ENCODE peak calls at places on chromosomes 5 and 9, in five cellular contexts. V, Y, U, S and J are unnamed samples.

GRCh38 chr5:18792145-18792544 is 1157.9 kb downstream of the TAF11L14 start:
- DNase-seq in V (no peak), Y (no peak), U (no peak), S (no peak), J (peak; percentile 97)

GRCh38 chr9:111926421-111926875 is 29.8 kb downstream of the UGCG start:
- DNase-seq in V (peak; percentile 87), Y (no peak), U (no peak), S (peak; percentile 56), J (no peak)

GRCh38 chr5:14357441-14357840 is 214.3 kb downstream of the TRIO start:
- DNase-seq in V (no peak), Y (no peak), U (no peak), S (no peak), J (no peak)

GRCh38 chr9:20804476-20805253 is 120.6 kb downstream of the FOCAD start:
- DNase-seq in V (no peak), Y (no peak), U (no peak), S (no peak), J (no peak)

GRCh38 chr5:40238066-40238745 is 441.5 kb upstream of the PTGER4 start:
- DNase-seq in V (no peak), Y (no peak), U (no peak), S (no peak), J (no peak)

GRCh38 chr5:168603776-168604175 is 24.6 kb upstream of the PANK3 start:
- DNase-seq in V (no peak), Y (no peak), U (no peak), S (no peak), J (no peak)

GRCh38 chr5:72328172-72328571 is 8.0 kb downstream of the PTCD2 start:
- DNase-seq in V (no peak), Y (no peak), U (peak; percentile 71), S (no peak), J (no peak)

GRCh38 chr5:144368556-144368955 is 197.9 kb downstream of the KCTD16 start:
- DNase-seq in V (no peak), Y (no peak), U (no peak), S (no peak), J (no peak)

GRCh38 chr5:167906209-167906853 is 385.1 kb upstream of the WWC1 start:
- DNase-seq in V (no peak), Y (no peak), U (no peak), S (no peak), J (no peak)

GRCh38 chr9:120344230-120344629 is 235.7 kb downstream of the CDK5RAP2 start:
- DNase-seq in V (no peak), Y (peak; percentile 16), U (no peak), S (no peak), J (no peak)

GRCh38 chr5:40877371-40877988 is 31.8 kb upstream of the C7 start:
- DNase-seq in V (no peak), Y (no peak), U (no peak), S (no peak), J (no peak)

GRCh38 chr5:24712047-24712446 is 67.3 kb upstream of the CDH10 start:
- DNase-seq in V (no peak), Y (no peak), U (no peak), S (no peak), J (no peak)

GRCh38 chr5:64502181-64502580 is 3.6 kb upstream of the RGS7BP start:
- DNase-seq in V (no peak), Y (no peak), U (no peak), S (no peak), J (no peak)

GRCh38 chr5:155481182-155481581 is 467.6 kb downstream of the KIF4B start:
- DNase-seq in V (no peak), Y (no peak), U (no peak), S (no peak), J (no peak)

GRCh38 chr5:170110403-170111087 is 4.8 kb downstream of the FOXI1 start:
- DNase-seq in V (no peak), Y (no peak), U (no peak), S (no peak), J (no peak)

GRCh38 chr5:173802670-173803165 is 85.4 kb upstream of the CPEB4 start:
- DNase-seq in V (no peak), Y (no peak), U (no peak), S (peak; percentile 79), J (peak; percentile 74)

GRCh38 chr9:6564370-6564769 is 81.2 kb downstream of the GLDC start:
- DNase-seq in V (no peak), Y (no peak), U (no peak), S (no peak), J (no peak)

GRCh38 chr9:122225323-122226141 is 3.2 kb downstream of the LHX6 start:
- DNase-seq in V (no peak), Y (no peak), U (no peak), S (no peak), J (peak; percentile 67)

GRCh38 chr9:120937127-120937526 is 10.5 kb upstream of the TRAF1 start:
- DNase-seq in V (no peak), Y (no peak), U (no peak), S (no peak), J (no peak)

GRCh38 chr9:99312736-99313135 is 90.7 kb downstream of the SEC61B start:
- DNase-seq in V (no peak), Y (no peak), U (no peak), S (no peak), J (no peak)

GRCh38 chr5:102654559-102655354 is 100.3 kb upstream of the PAM start:
- DNase-seq in V (no peak), Y (no peak), U (no peak), S (no peak), J (no peak)

DNA sequence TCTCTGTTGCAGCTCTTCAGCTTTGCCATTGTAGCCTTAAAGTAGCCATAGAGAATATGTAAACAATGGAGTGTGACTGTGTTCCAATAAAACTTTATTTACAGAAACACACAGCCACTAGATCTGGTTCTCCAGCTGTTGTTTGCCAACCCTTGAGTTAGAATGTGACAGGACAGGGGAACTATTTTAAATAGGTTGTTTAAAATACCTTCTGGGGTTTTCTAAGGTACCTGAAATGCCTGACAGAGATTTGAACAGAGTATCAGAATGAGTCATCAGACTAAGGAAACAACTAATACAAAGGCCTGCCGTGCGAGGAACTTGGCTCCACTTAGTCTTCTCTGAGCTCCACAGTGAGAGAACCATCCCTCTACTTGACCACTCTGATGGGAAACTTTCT is 85.4 kb downstream of the HSD17B4 start:
- DNase-seq in V (no peak), Y (no peak), U (no peak), S (no peak), J (no peak)
- H3K27ac ChIP-seq in V (no peak overlapping the region), Y (no peak overlapping the region), U (no peak overlapping the region), S (no peak overlapping the region), J (peak overlapping the region; percentile 8)

DNA sequence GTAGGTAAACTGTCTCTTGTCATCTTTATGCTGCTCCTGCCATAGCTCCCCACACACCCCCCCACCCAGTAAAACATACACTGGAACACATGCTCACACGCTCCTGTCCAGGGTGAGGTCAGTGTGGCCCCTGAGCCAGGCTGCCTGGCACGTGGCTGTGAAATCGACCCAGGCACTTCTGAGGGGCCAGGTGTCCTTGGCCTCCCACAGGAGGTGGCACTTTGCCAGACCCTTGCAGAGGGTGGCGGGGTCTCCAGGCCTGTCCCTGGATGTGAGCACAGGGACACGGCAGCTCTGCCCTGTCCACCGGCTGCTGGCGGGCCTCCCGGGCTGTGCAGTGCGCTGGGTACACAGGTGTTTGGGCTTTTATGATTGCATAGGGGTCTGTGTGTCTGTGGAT is 10.0 kb upstream of the CRB2 start:
- DNase-seq in V (no peak), Y (no peak), U (no peak), S (no peak), J (no peak)
- H3K27ac ChIP-seq in V (no peak overlapping the region), Y (no peak overlapping the region), U (no peak overlapping the region), S (no peak overlapping the region), J (no peak overlapping the region)

GRCh38 chr9:79501546-79501945 is 70.2 kb upstream of the TLE4 start:
- DNase-seq in V (no peak), Y (no peak), U (no peak), S (no peak), J (no peak)
- H3K27ac ChIP-seq in V (no peak overlapping the region), Y (no peak overlapping the region), U (no peak overlapping the region), S (no peak overlapping the region), J (no peak overlapping the region)

DNA sequence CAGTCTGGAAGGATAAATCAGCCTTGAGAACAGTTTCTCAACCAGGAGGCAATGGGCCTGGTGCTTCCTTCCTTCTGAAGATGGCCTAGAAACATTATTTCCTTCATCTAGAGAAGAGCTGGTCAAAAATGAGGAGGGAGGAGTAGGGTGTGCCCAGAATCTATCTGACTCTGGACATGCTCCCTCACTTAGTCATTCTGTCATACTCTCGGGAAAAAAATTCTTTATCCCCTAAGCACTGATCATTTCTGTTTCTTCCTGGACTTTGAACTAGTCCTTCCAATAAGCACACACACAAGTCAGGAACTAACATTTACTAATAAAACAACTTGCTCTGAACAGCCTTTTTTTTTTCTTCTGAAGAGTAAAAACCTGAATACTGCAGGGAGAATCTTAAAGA is 160.5 kb downstream of the ZDHHC21 start:
- DNase-seq in V (no peak), Y (no peak), U (no peak), S (no peak), J (no peak)
- H3K27ac ChIP-seq in V (no peak overlapping the region), Y (no peak overlapping the region), U (no peak overlapping the region), S (no peak overlapping the region), J (no peak overlapping the region)